ENCODE peak calls at places on chromosomes 11 and 22, in nine cellular contexts. One of them, this sample, is unnamed.

GRCh38 chr11:129117595-129118350 is 74.4 kb downstream of the ARHGAP32 start:
- DNase-seq in Peyer's patch: no peak
- DNase-seq in testis: peak; percentile 45
- DNase-seq in colonic mucosa: peak; percentile 71
- DNase-seq in fibroblast of lung: peak; percentile 87
- DNase-seq in AG04450: peak; percentile 64
- DNase-seq in A549: peak; percentile 15
- DNase-seq in iPS DF 6.9: peak; percentile 16
- DNase-seq in cardiac fibroblast: peak; percentile 87
- DNase-seq in this sample: peak; percentile 87

GRCh38 chr11:31620434-31620833 is 110.9 kb downstream of the ELP4 start:
- DNase-seq in AG04450: no peak
- DNase-seq in colonic mucosa: no peak
- DNase-seq in iPS DF 6.9: no peak
- DNase-seq in Peyer's patch: no peak
- DNase-seq in A549: no peak
- DNase-seq in cardiac fibroblast: no peak
- DNase-seq in testis: no peak
- DNase-seq in fibroblast of lung: no peak
- DNase-seq in this sample: no peak

GRCh38 chr11:69888671-69889076 is 69.5 kb upstream of the FGF3 start:
- DNase-seq in AG04450: no peak
- DNase-seq in colonic mucosa: peak; percentile 83
- DNase-seq in fibroblast of lung: peak; percentile 57
- DNase-seq in Peyer's patch: peak; percentile 25
- DNase-seq in testis: peak; percentile 78
- DNase-seq in A549: peak; percentile 86
- DNase-seq in iPS DF 6.9: peak; percentile 78
- DNase-seq in cardiac fibroblast: peak; percentile 65
- DNase-seq in this sample: peak; percentile 65

GRCh38 chr11:72239849-72240460 is 4.0 kb downstream of the PHOX2A start:
- DNase-seq in testis: no peak
- DNase-seq in colonic mucosa: peak; percentile 67
- DNase-seq in A549: no peak
- DNase-seq in Peyer's patch: no peak
- DNase-seq in AG04450: no peak
- DNase-seq in cardiac fibroblast: peak; percentile 36
- DNase-seq in iPS DF 6.9: no peak
- DNase-seq in fibroblast of lung: peak; percentile 26
- DNase-seq in this sample: peak; percentile 46

GRCh38 chr11:4531666-4532065 is 13.3 kb upstream of the OR52M1 start:
- DNase-seq in Peyer's patch: no peak
- DNase-seq in cardiac fibroblast: no peak
- DNase-seq in testis: no peak
- DNase-seq in colonic mucosa: no peak
- DNase-seq in fibroblast of lung: no peak
- DNase-seq in iPS DF 6.9: no peak
- DNase-seq in AG04450: no peak
- DNase-seq in A549: no peak
- DNase-seq in this sample: no peak

GRCh38 chr11:43789700-43790443 is 90.8 kb upstream of the ALKBH3 start:
- DNase-seq in iPS DF 6.9: no peak
- DNase-seq in fibroblast of lung: peak; percentile 55
- DNase-seq in cardiac fibroblast: peak; percentile 77
- DNase-seq in AG04450: no peak
- DNase-seq in testis: no peak
- DNase-seq in Peyer's patch: no peak
- DNase-seq in A549: no peak
- DNase-seq in colonic mucosa: no peak
- DNase-seq in this sample: peak; percentile 77

GRCh38 chr11:120835601-120836228 is 188.2 kb upstream of the TBCEL start:
- DNase-seq in fibroblast of lung: no peak
- DNase-seq in iPS DF 6.9: no peak
- DNase-seq in A549: no peak
- DNase-seq in Peyer's patch: no peak
- DNase-seq in testis: no peak
- DNase-seq in AG04450: no peak
- DNase-seq in cardiac fibroblast: no peak
- DNase-seq in colonic mucosa: no peak
- DNase-seq in this sample: no peak

GRCh38 chr11:69821511-69822040 is 2.4 kb upstream of the FGF3 start:
- DNase-seq in iPS DF 6.9: no peak
- DNase-seq in A549: no peak
- DNase-seq in AG04450: no peak
- DNase-seq in testis: no peak
- DNase-seq in colonic mucosa: no peak
- DNase-seq in cardiac fibroblast: no peak
- DNase-seq in fibroblast of lung: no peak
- DNase-seq in Peyer's patch: no peak
- DNase-seq in this sample: no peak

GRCh38 chr11:22539851-22540376 is 85.7 kb downstream of the FANCF start:
- DNase-seq in testis: no peak
- DNase-seq in cardiac fibroblast: peak; percentile 57
- DNase-seq in A549: no peak
- DNase-seq in fibroblast of lung: peak; percentile 22
- DNase-seq in Peyer's patch: no peak
- DNase-seq in iPS DF 6.9: no peak
- DNase-seq in colonic mucosa: no peak
- DNase-seq in AG04450: no peak
- DNase-seq in this sample: peak; percentile 17

GRCh38 chr11:26720003-26720402 is 1.9 kb downstream of the SLC5A12 start:
- DNase-seq in cardiac fibroblast: no peak
- DNase-seq in AG04450: no peak
- DNase-seq in testis: no peak
- DNase-seq in fibroblast of lung: no peak
- DNase-seq in iPS DF 6.9: no peak
- DNase-seq in Peyer's patch: no peak
- DNase-seq in A549: no peak
- DNase-seq in colonic mucosa: no peak
- DNase-seq in this sample: no peak

DNA sequence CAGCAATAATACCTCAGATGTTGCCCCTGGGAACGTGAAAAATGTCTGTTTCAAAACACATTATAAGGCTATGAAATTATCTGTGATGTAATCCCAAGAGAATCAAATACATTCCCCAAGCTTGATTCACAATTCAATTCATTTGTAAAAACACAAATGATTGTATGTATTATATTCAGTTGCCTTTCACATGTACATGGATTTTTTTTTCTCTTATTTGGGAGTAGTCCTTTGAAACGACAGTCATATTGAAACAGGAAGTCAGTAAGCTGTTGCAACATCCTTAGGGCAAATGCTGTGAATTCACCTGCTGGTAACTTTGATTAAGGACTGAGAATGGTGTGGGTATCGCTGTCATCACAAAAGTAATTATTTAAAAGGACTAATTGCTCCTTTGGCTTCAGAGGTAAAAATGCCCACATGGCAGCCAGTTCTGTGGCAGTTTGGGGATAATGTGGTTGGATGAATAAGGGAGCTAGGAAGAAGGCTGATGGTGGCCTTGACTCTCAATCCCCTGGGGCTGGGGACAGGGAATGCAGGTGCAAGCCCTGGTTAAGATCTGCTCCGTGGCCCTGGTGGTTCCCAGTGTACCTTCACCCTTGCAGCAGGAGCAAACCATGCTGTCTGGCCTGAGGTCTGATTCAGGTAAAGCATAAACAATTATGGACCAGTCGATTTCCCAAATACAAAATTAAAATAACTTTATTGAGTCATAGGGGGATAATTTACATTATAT is 13.3 kb downstream of the EHF start:
- DNase-seq in cardiac fibroblast: peak; percentile 87
- DNase-seq in testis: no peak
- DNase-seq in Peyer's patch: no peak
- DNase-seq in colonic mucosa: no peak
- DNase-seq in iPS DF 6.9: no peak
- DNase-seq in AG04450: no peak
- DNase-seq in fibroblast of lung: peak; percentile 65
- DNase-seq in A549: no peak
- DNase-seq in this sample: peak; percentile 67
- H3K4me3 ChIP-seq in cardiac fibroblast: no peak overlapping the region
- H3K4me3 ChIP-seq in testis: no peak overlapping the region
- H3K4me3 ChIP-seq in Peyer's patch: no peak overlapping the region
- H3K4me3 ChIP-seq in colonic mucosa: no peak overlapping the region
- H3K4me3 ChIP-seq in iPS DF 6.9: no peak overlapping the region
- H3K4me3 ChIP-seq in AG04450: no peak overlapping the region
- H3K4me3 ChIP-seq in fibroblast of lung: no peak overlapping the region
- H3K4me3 ChIP-seq in A549: no peak overlapping the region
- H3K4me3 ChIP-seq in this sample: no peak overlapping the region

GRCh38 chr22:27310966-27311665 is 490.4 kb downstream of the MN1 start:
- DNase-seq in AG04450: no peak
- DNase-seq in iPS DF 6.9: no peak
- DNase-seq in Peyer's patch: no peak
- DNase-seq in testis: peak; percentile 21
- DNase-seq in A549: no peak
- DNase-seq in cardiac fibroblast: no peak
- DNase-seq in fibroblast of lung: no peak
- DNase-seq in colonic mucosa: no peak
- DNase-seq in this sample: no peak
- H3K4me3 ChIP-seq in AG04450: no peak overlapping the region
- H3K4me3 ChIP-seq in iPS DF 6.9: no peak overlapping the region
- H3K4me3 ChIP-seq in Peyer's patch: no peak overlapping the region
- H3K4me3 ChIP-seq in testis: no peak overlapping the region
- H3K4me3 ChIP-seq in A549: no peak overlapping the region
- H3K4me3 ChIP-seq in cardiac fibroblast: no peak overlapping the region
- H3K4me3 ChIP-seq in fibroblast of lung: no peak overlapping the region
- H3K4me3 ChIP-seq in colonic mucosa: no peak overlapping the region
- H3K4me3 ChIP-seq in this sample: no peak overlapping the region

GRCh38 chr11:280762-281485 is 2.7 kb downstream of the NLRP6 start:
- DNase-seq in cardiac fibroblast: no peak
- DNase-seq in fibroblast of lung: no peak
- DNase-seq in A549: no peak
- DNase-seq in Peyer's patch: peak; percentile 49
- DNase-seq in iPS DF 6.9: no peak
- DNase-seq in AG04450: no peak
- DNase-seq in testis: peak; percentile 12
- DNase-seq in colonic mucosa: no peak
- DNase-seq in this sample: no peak
- H3K4me3 ChIP-seq in cardiac fibroblast: no peak overlapping the region
- H3K4me3 ChIP-seq in fibroblast of lung: no peak overlapping the region
- H3K4me3 ChIP-seq in A549: peak overlapping the region; percentile 8
- H3K4me3 ChIP-seq in Peyer's patch: peak overlapping the region; percentile 53
- H3K4me3 ChIP-seq in iPS DF 6.9: no peak overlapping the region
- H3K4me3 ChIP-seq in AG04450: no peak overlapping the region
- H3K4me3 ChIP-seq in testis: peak overlapping the region; percentile 41
- H3K4me3 ChIP-seq in colonic mucosa: peak overlapping the region; percentile 37
- H3K4me3 ChIP-seq in this sample: no peak overlapping the region

GRCh38 chr22:50271011-50271394 is 823 bp upstream of the MAPK11 start:
- DNase-seq in A549: no peak
- DNase-seq in testis: no peak
- DNase-seq in colonic mucosa: no peak
- DNase-seq in Peyer's patch: no peak
- DNase-seq in fibroblast of lung: no peak
- DNase-seq in cardiac fibroblast: no peak
- DNase-seq in AG04450: no peak
- DNase-seq in iPS DF 6.9: no peak
- DNase-seq in this sample: no peak
- H3K4me3 ChIP-seq in A549: peak overlapping the region; percentile 57
- H3K4me3 ChIP-seq in testis: peak overlapping the region; percentile 46
- H3K4me3 ChIP-seq in colonic mucosa: peak overlapping the region; percentile 35
- H3K4me3 ChIP-seq in Peyer's patch: no peak overlapping the region
- H3K4me3 ChIP-seq in fibroblast of lung: peak overlapping the region; percentile 19
- H3K4me3 ChIP-seq in cardiac fibroblast: peak overlapping the region; percentile 47
- H3K4me3 ChIP-seq in AG04450: peak overlapping the region; percentile 62
- H3K4me3 ChIP-seq in iPS DF 6.9: peak overlapping the region; percentile 6
- H3K4me3 ChIP-seq in this sample: peak overlapping the region; percentile 65

GRCh38 chr11:7485136-7485853 is at the start of gene OLFML1:
- DNase-seq in cardiac fibroblast: no peak
- DNase-seq in iPS DF 6.9: no peak
- DNase-seq in testis: peak; percentile 23
- DNase-seq in colonic mucosa: peak; percentile 19
- DNase-seq in A549: no peak
- DNase-seq in fibroblast of lung: peak; percentile 61
- DNase-seq in Peyer's patch: no peak
- DNase-seq in AG04450: no peak
- DNase-seq in this sample: peak; percentile 68
- H3K4me3 ChIP-seq in cardiac fibroblast: peak within 1 kb of the TSS; percentile 19
- H3K4me3 ChIP-seq in iPS DF 6.9: no peak within 1 kb of the TSS
- H3K4me3 ChIP-seq in testis: peak within 1 kb of the TSS; percentile 49
- H3K4me3 ChIP-seq in colonic mucosa: peak within 1 kb of the TSS; percentile 11
- H3K4me3 ChIP-seq in A549: no peak within 1 kb of the TSS
- H3K4me3 ChIP-seq in fibroblast of lung: peak within 1 kb of the TSS; percentile 66
- H3K4me3 ChIP-seq in Peyer's patch: peak within 1 kb of the TSS; percentile 16
- H3K4me3 ChIP-seq in AG04450: no peak within 1 kb of the TSS
- H3K4me3 ChIP-seq in this sample: peak within 1 kb of the TSS; percentile 68

GRCh38 chr11:86370922-86371614 is 3.6 kb upstream of the CCDC81 start:
- DNase-seq in AG04450: no peak
- DNase-seq in Peyer's patch: no peak
- DNase-seq in colonic mucosa: no peak
- DNase-seq in cardiac fibroblast: peak; percentile 87
- DNase-seq in iPS DF 6.9: no peak
- DNase-seq in fibroblast of lung: peak; percentile 50
- DNase-seq in A549: no peak
- DNase-seq in testis: no peak
- DNase-seq in this sample: peak; percentile 66
- H3K4me3 ChIP-seq in AG04450: no peak overlapping the region
- H3K4me3 ChIP-seq in Peyer's patch: no peak overlapping the region
- H3K4me3 ChIP-seq in colonic mucosa: no peak overlapping the region
- H3K4me3 ChIP-seq in cardiac fibroblast: no peak overlapping the region
- H3K4me3 ChIP-seq in iPS DF 6.9: no peak overlapping the region
- H3K4me3 ChIP-seq in fibroblast of lung: no peak overlapping the region
- H3K4me3 ChIP-seq in A549: no peak overlapping the region
- H3K4me3 ChIP-seq in testis: no peak overlapping the region
- H3K4me3 ChIP-seq in this sample: no peak overlapping the region

GRCh38 chr22:20980938-20981722 is 967 bp upstream of the LZTR1 start:
- DNase-seq in iPS DF 6.9: no peak
- DNase-seq in cardiac fibroblast: no peak
- DNase-seq in testis: no peak
- DNase-seq in Peyer's patch: no peak
- DNase-seq in AG04450: no peak
- DNase-seq in colonic mucosa: no peak
- DNase-seq in A549: no peak
- DNase-seq in fibroblast of lung: no peak
- DNase-seq in this sample: no peak
- H3K4me3 ChIP-seq in iPS DF 6.9: peak overlapping the region; percentile 83
- H3K4me3 ChIP-seq in cardiac fibroblast: peak overlapping the region; percentile 87
- H3K4me3 ChIP-seq in testis: peak overlapping the region; percentile 69
- H3K4me3 ChIP-seq in Peyer's patch: peak overlapping the region; percentile 57
- H3K4me3 ChIP-seq in AG04450: peak overlapping the region; percentile 92
- H3K4me3 ChIP-seq in colonic mucosa: peak overlapping the region; percentile 69
- H3K4me3 ChIP-seq in A549: peak overlapping the region; percentile 73
- H3K4me3 ChIP-seq in fibroblast of lung: peak overlapping the region; percentile 82
- H3K4me3 ChIP-seq in this sample: peak overlapping the region; percentile 92

GRCh38 chr22:23858484-23858815 is 775 bp downstream of the SLC2A11 start:
- DNase-seq in A549: no peak
- DNase-seq in cardiac fibroblast: no peak
- DNase-seq in AG04450: no peak
- DNase-seq in testis: no peak
- DNase-seq in Peyer's patch: no peak
- DNase-seq in colonic mucosa: no peak
- DNase-seq in iPS DF 6.9: no peak
- DNase-seq in fibroblast of lung: no peak
- DNase-seq in this sample: no peak
- H3K4me3 ChIP-seq in A549: peak overlapping the region; percentile 58
- H3K4me3 ChIP-seq in cardiac fibroblast: peak overlapping the region; percentile 73
- H3K4me3 ChIP-seq in AG04450: peak overlapping the region; percentile 87
- H3K4me3 ChIP-seq in testis: peak overlapping the region; percentile 72
- H3K4me3 ChIP-seq in Peyer's patch: peak overlapping the region; percentile 40
- H3K4me3 ChIP-seq in colonic mucosa: peak overlapping the region; percentile 62
- H3K4me3 ChIP-seq in iPS DF 6.9: peak overlapping the region; percentile 50
- H3K4me3 ChIP-seq in fibroblast of lung: peak overlapping the region; percentile 92
- H3K4me3 ChIP-seq in this sample: peak overlapping the region; percentile 86

This sample was measured in fibroblast of the aortic adventitia.